ENCODE peak calls at places on chromosome 1, in five cellular contexts. S is GM12865; V is foreskin fibroblast; O is heart left ventricle; T is CD8-positive, alpha-beta T cell. P is an unnamed sample.

GRCh38 chr1:45196863-45197262 is 9.5 kb downstream of the ZSWIM5 start:
- DNase-seq in T (no peak), S (no peak), O (no peak), V (no peak), P (no peak)

GRCh38 chr1:74513901-74514300 is 1.5 kb upstream of the LRRC53 start:
- DNase-seq in S (no peak), O (no peak), V (no peak), T (no peak), P (no peak)

GRCh38 chr1:154219511-154219910 is 1.2 kb upstream of the UBAP2L start:
- DNase-seq in O (no peak), S (peak), V (no peak), T (no peak), P (no peak)

GRCh38 chr1:223031690-223032601 is 111.1 kb downstream of the TLR5 start:
- DNase-seq in S (no peak), V (peak), O (peak), T (no peak), P (peak)

GRCh38 chr1:153238536-153238935 is 21.0 kb upstream of the LORICRIN start:
- DNase-seq in T (no peak), S (no peak), V (no peak), O (no peak), P (no peak)

GRCh38 chr1:94602312-94602711 is 60.8 kb upstream of the F3 start:
- DNase-seq in S (no peak), O (no peak), T (peak), V (peak), P (no peak)

GRCh38 chr1:176989023-176989422 is 175.5 kb downstream of the ASTN1 start:
- DNase-seq in S (no peak), V (no peak), T (no peak), O (no peak), P (no peak)

GRCh38 chr1:205542367-205542766 is 37.9 kb downstream of the CDK18 start:
- DNase-seq in O (no peak), S (no peak), V (no peak), T (no peak), P (no peak)

GRCh38 chr1:6554907-6555778 is at the start of gene TAS1R1:
- DNase-seq in O (peak), T (no peak), S (no peak), V (peak), P (no peak)

GRCh38 chr1:210373628-210373877 is 44.9 kb downstream of the HHAT start:
- DNase-seq in S (no peak), T (no peak), V (no peak), O (no peak), P (no peak)

GRCh38 chr1:230910755-230911117 is 42.4 kb upstream of the C1orf198 start:
- DNase-seq in O (no peak), S (no peak), V (no peak), T (no peak), P (no peak)

GRCh38 chr1:228917342-228917741 is 182.1 kb downstream of the RHOU start:
- DNase-seq in O (no peak), V (no peak), T (no peak), S (no peak), P (no peak)
- TF ChIP-seq CTCF in O (no peak), V (no peak), T (no peak), S (no peak), P (no peak)

DNA sequence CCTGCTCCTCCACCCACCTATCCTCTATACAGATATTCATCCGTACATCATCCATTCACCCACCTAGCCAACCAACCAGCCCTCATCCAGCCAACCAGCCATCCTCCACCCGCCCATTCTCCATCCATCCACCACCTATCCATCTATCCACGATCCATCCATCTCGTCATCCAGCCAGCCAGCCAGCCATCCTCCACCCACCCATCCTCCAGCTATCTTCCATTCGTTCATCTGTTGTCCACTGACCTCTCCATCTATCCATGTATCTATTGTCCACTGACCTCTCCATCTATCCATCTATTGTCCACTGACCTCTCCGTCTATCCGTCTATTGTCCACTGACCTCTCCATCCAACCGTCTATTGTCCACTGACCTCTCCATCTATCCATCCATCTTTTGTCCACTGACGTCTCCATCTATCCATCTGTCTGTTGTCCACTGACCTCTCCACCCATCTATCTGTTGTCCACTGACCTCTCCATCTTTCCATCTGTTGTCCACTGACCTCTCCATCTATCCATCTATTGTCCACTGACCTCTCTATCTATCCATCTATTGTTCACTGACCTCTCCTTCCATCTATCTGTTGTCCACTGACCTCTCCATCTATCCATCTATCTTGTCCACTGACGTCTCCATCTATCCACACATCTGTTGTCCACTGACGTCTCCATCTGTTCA is 47.6 kb downstream of the FAAP20 start:
- DNase-seq in O (no peak), S (no peak), V (no peak), T (no peak), P (no peak)
- H3K4me3 ChIP-seq in O (no peak), S (no peak), V (no peak), T (no peak), P (no peak)

DNA sequence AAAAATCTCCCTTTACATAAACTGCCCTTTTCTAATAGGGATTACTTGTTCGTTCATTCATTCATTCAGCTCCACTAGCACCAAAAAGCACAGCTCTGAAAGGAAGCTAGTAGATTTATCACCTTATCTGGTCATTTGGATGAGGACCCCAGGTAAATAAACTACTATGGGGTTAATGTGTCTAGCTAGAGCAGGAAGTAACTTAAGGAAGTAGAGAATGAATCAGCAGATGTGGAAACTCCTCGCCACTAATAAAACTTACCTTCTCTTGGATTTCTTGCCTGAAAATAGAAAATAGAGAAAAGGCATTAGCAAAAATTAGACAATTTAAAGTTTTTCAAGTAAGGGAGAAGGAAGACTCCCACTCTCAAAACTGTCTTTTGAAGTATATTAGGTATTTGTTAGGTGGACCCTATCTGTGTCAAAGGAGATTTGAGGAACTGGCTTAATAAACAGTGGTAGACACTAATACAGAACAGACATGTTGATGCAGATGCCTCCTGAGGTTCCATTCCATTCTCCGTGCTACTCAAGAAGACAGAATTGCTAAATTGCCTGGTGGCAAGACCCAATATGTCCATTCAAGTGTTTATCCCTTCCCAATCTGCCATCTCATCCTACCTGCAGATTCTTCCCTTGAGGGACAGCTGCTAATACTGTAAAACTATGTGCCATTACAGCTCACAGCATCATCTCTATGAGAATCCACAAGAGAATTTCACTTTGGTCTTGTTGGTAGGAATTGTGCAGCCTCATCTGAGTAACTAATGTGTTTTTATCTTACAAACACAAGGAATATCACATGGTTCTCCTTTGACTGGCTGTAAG is 14.9 kb downstream of the SELL start:
- DNase-seq in S (no peak), V (no peak), T (no peak), O (no peak), P (no peak)
- TF ChIP-seq CTCF in S (no peak), V (no peak), T (no peak), O (no peak), P (no peak)

GRCh38 chr1:161260346-161260745 is 1.8 kb downstream of the PCP4L1 start:
- DNase-seq in T (no peak), O (no peak), V (no peak), S (no peak), P (no peak)
- H3K4me3 ChIP-seq in T (no peak), O (no peak), V (no peak), S (no peak), P (no peak)

DNA sequence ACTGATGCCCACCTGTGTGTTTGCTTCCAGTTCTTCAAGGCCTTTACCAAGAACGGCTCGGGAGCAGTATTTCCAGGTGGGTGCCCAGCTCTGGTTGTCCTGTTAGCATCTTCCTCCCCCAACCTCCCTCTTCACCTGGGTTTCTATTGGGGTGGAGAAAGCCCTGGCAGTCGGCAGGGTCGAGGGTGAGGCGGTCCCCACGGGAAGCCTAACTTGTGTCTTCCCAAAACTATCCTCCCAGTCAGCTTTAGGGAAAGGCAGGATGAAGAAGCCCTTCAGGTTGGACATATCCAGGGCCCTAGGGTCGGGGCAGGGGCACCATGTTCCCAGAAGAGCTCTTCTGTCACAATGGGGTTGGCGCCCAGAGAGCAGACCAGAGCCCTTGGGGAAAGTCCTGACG is 20.6 kb downstream of the QSOX1 start:
- DNase-seq in T (no peak), O (no peak), V (no peak), S (no peak), P (no peak)
- TF ChIP-seq CTCF in T (no peak), O (no peak), V (no peak), S (no peak), P (no peak)

GRCh38 chr1:28248273-28249012 is 10.9 kb upstream of the SESN2 start:
- DNase-seq in T (peak), V (peak), O (peak), S (peak), P (no peak)
- H3K4me3 ChIP-seq in T (no peak), V (no peak), O (peak), S (peak), P (no peak)

P was measured in BJ.